ENCODE peak calls at places on chromosomes 3 and 15, in six cellular contexts. J is A549; V is CD4-positive, alpha-beta memory T cell; E is K562; Q is upper lobe of right lung; P is endodermal cell. K is an unnamed sample.

GRCh38 chr3:52650437-52650836 is 35.3 kb downstream of the PBRM1 start:
- DNase-seq in V (no peak), Q (no peak), P (no peak), J (no peak), E (peak; percentile 43), K (no peak)

GRCh38 chr3:189718215-189718614 is 87.0 kb downstream of the TP63 start:
- DNase-seq in E (no peak), P (no peak), J (no peak), V (no peak), Q (no peak), K (no peak)

GRCh38 chr3:130935761-130936160 is 41.9 kb downstream of the ATP2C1 start:
- DNase-seq in V (no peak), Q (no peak), E (no peak), J (no peak), P (no peak), K (no peak)

GRCh38 chr3:141183606-141184005 is 48.0 kb upstream of the PXYLP1 start:
- DNase-seq in P (no peak), E (no peak), Q (no peak), J (no peak), V (no peak), K (no peak)

GRCh38 chr3:7075901-7076300 is 215.0 kb downstream of the GRM7 start:
- DNase-seq in Q (no peak), J (no peak), E (no peak), V (no peak), P (no peak), K (no peak)

GRCh38 chr15:34496616-34497015 is 59.0 kb upstream of the GOLGA8A start:
- DNase-seq in E (no peak), J (no peak), Q (no peak), V (no peak), P (no peak), K (no peak)

GRCh38 chr3:179743913-179744312 is 91.1 kb downstream of the USP13 start:
- DNase-seq in Q (no peak), E (no peak), V (no peak), P (no peak), J (no peak), K (no peak)

GRCh38 chr3:172317984-172318383 is 130.3 kb downstream of the GHSR start:
- DNase-seq in Q (no peak), P (no peak), V (no peak), E (no peak), J (peak; percentile 18), K (no peak)

GRCh38 chr15:31489801-31490646 is 163.4 kb downstream of the KLF13 start:
- DNase-seq in E (peak; percentile 30), V (peak; percentile 55), Q (peak; percentile 67), J (peak; percentile 75), P (peak; percentile 75), K (no peak)

GRCh38 chr15:74319596-74320357 is 47.7 kb downstream of the CYP11A1 start:
- DNase-seq in J (no peak), Q (no peak), E (no peak), P (peak; percentile 91), V (no peak), K (no peak)
- H3K9me3 ChIP-seq in J (no peaks in the 10 kb centered on the region), Q (no peaks in the 10 kb centered on the region), E (no peaks in the 10 kb centered on the region), P (no peaks in the 10 kb centered on the region), V (no peaks in the 10 kb centered on the region), K (no peaks in the 10 kb centered on the region)

GRCh38 chr15:22263738-22264137 is 183.4 kb downstream of the OR4M2 start:
- DNase-seq in P (no peak), V (no peak), Q (no peak), E (no peak), J (no peak), K (no peak)

GRCh38 chr15:22262613-22263020 is 182.3 kb downstream of the OR4M2 start:
- DNase-seq in J (peak; percentile 77), Q (peak; percentile 84), V (no peak), P (no peak), E (no peak), K (no peak)

GRCh38 chr15:22265961-22266360 is 185.6 kb downstream of the OR4M2 start:
- DNase-seq in P (no peak), J (no peak), E (no peak), V (no peak), Q (no peak), K (no peak)

GRCh38 chr15:22267761-22268160 is 187.4 kb downstream of the OR4M2 start:
- DNase-seq in J (no peak), V (no peak), E (no peak), P (no peak), Q (no peak), K (no peak)

GRCh38 chr15:22265056-22265945 is 185.0 kb downstream of the OR4M2 start:
- DNase-seq in Q (no peak), V (no peak), J (no peak), P (no peak), E (no peak), K (no peak)
- H3K9me3 ChIP-seq in Q (no peaks in the 10 kb centered on the region), V (no peaks in the 10 kb centered on the region), J (peaks cover 3% of the 10 kb centered on the region), P (peaks cover 94% of the 10 kb centered on the region), E (no peaks in the 10 kb centered on the region), K (no peaks in the 10 kb centered on the region)

GRCh38 chr3:128855574-128855973 is 23.8 kb upstream of the ACAD9 start:
- DNase-seq in P (no peak), Q (no peak), J (no peak), E (no peak), V (no peak), K (no peak)
- H3K9me3 ChIP-seq in P (peaks cover 70% of the 10 kb centered on the region), Q (peaks cover 15% of the 10 kb centered on the region), J (peaks cover 49% of the 10 kb centered on the region), E (peaks cover 24% of the 10 kb centered on the region), V (no peaks in the 10 kb centered on the region), K (peaks cover 3% of the 10 kb centered on the region)

DNA sequence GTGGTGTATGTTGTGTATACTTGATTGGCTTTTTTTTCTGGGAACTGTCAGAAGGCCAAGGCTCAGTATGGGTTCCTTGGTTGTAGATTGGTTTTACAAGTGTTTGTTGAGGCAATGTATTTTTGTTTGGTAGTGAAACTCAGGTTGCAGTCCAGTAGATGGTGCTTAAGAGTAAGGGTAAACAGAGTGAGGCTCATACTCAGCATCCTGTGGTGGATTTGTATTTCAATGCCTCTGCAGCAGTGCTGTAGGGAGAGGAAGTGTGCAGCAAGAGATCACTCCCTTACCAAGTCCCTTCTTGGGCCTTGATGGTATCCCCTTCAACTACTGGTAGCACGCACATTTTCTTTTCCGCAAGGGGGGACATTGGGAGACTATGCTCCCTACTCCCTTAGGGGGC is 428.5 kb upstream of the CNTN3 start:
- DNase-seq in E (no peak), Q (no peak), J (no peak), V (no peak), P (peak; percentile 49), K (no peak)
- H3K9me3 ChIP-seq in E (no peaks in the 10 kb centered on the region), Q (no peaks in the 10 kb centered on the region), J (peaks cover 4% of the 10 kb centered on the region), V (no peaks in the 10 kb centered on the region), P (peaks cover 2% of the 10 kb centered on the region), K (peaks cover 3% of the 10 kb centered on the region)

GRCh38 chr15:25061808-25062550 is 107.2 kb downstream of the SNRPN start:
- DNase-seq in J (no peak), Q (peak; percentile 46), E (no peak), P (peak; percentile 32), V (no peak), K (no peak)

GRCh38 chr15:25062551-25063430 is 108.0 kb downstream of the SNRPN start:
- DNase-seq in V (no peak), Q (no peak), P (peak; percentile 28), E (no peak), J (no peak), K (no peak)

GRCh38 chr15:25060472-25060803 is 105.7 kb downstream of the SNRPN start:
- DNase-seq in E (no peak), J (no peak), V (no peak), P (no peak), Q (peak; percentile 42), K (no peak)

GRCh38 chr15:25059698-25060471 is 105.1 kb downstream of the SNRPN start:
- DNase-seq in P (peak; percentile 22), J (no peak), E (no peak), V (no peak), Q (peak; percentile 32), K (no peak)

GRCh38 chr15:25060996-25061620 is 106.3 kb downstream of the SNRPN start:
- DNase-seq in V (no peak), J (no peak), Q (no peak), E (no peak), P (peak; percentile 29), K (no peak)
- H3K9me3 ChIP-seq in V (peaks cover 21% of the 10 kb centered on the region), J (peaks cover 73% of the 10 kb centered on the region), Q (peaks cover 100% of the 10 kb centered on the region), E (peaks cover 2% of the 10 kb centered on the region), P (peaks cover 100% of the 10 kb centered on the region), K (peaks cover 51% of the 10 kb centered on the region)

GRCh38 chr15:75145027-75145841 is 56.4 kb upstream of the C15orf39 start:
- DNase-seq in P (no peak), V (no peak), J (peak; percentile 81), E (no peak), Q (no peak), K (no peak)
- H3K9me3 ChIP-seq in P (peaks cover 76% of the 10 kb centered on the region), V (peaks cover 4% of the 10 kb centered on the region), J (peaks cover 3% of the 10 kb centered on the region), E (peaks cover 11% of the 10 kb centered on the region), Q (peaks cover 31% of the 10 kb centered on the region), K (peaks cover 7% of the 10 kb centered on the region)

DNA sequence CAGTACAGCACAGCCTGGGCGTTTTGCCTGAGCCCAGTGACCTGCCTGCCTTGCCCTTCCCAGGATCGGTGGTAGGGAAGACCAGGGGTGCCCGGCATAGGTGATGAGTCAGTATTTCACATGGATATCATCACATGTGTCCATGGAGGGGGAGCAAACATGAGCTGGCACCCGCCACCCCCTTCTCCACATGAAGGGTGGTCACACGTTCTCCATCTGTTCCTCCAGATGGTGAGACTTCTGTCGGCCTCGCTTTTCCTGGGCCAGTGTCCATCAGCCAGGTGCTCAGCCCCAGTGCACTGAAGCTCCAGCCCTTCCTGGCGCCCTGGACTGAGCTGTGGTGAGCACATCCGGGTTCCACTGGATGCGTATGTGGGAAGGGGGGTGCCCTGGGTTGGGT is 208.4 kb downstream of the UBE3A start:
- DNase-seq in P (no peak), J (no peak), E (no peak), V (no peak), Q (no peak), K (no peak)
- H3K9me3 ChIP-seq in P (no peaks in the 10 kb centered on the region), J (no peaks in the 10 kb centered on the region), E (no peaks in the 10 kb centered on the region), V (no peaks in the 10 kb centered on the region), Q (no peaks in the 10 kb centered on the region), K (peaks cover 3% of the 10 kb centered on the region)

GRCh38 chr15:23514492-23514891 is 51.0 kb upstream of the MKRN3 start:
- DNase-seq in Q (no peak), P (no peak), J (no peak), V (no peak), E (peak; percentile 33), K (no peak)
- H3K9me3 ChIP-seq in Q (no peaks in the 10 kb centered on the region), P (peaks cover 66% of the 10 kb centered on the region), J (no peaks in the 10 kb centered on the region), V (no peaks in the 10 kb centered on the region), E (no peaks in the 10 kb centered on the region), K (no peaks in the 10 kb centered on the region)

DNA sequence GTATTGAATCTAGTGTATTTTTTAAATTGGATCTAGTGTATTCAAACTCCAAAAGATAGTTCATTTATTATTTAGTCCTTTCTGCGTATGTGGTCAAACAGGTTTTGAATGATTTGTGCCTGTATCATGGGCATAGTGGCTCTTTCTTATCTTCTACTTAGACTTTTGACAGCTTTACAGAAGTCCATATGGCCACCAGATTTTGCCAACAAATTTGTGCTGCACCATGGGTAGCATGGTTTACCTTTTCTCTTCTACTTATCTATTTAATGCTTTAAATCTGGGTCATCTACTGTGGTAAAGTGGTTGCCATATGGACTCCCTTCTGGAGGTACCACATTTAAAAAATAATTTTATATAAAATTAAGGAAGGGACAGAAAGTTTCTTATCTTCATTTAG is 66.9 kb upstream of the CADM2 start:
- DNase-seq in P (no peak), V (no peak), J (no peak), Q (no peak), E (no peak), K (no peak)
- H3K9me3 ChIP-seq in P (peaks cover 9% of the 10 kb centered on the region), V (no peaks in the 10 kb centered on the region), J (no peaks in the 10 kb centered on the region), Q (peaks cover 3% of the 10 kb centered on the region), E (no peaks in the 10 kb centered on the region), K (no peaks in the 10 kb centered on the region)

K was measured in T-helper 17 cell.